ENCODE peak calls at places on chromosomes 5 and 9, in nine cellular contexts. B is breast epithelium, C is esophagus muscularis mucosa, X is GM23338, S is Panc1, N is sigmoid colon, D is H1, V is upper lobe of left lung, E is HL-60. K is an unnamed sample.

GRCh38 chr9:92887880-92888338 is 10.1 kb upstream of the ZNF484 start:
- DNase-seq in C (no peak), S (no peak), B (no peak), X (no peak), V (no peak), E (no peak), D (no peak), N (no peak), K (no peak)

GRCh38 chr9:133256057-133256461 is 18.9 kb downstream of the ABO start:
- DNase-seq in C (no peak), E (no peak), N (peak), D (no peak), S (no peak), V (peak), B (no peak), X (no peak), K (peak)

GRCh38 chr9:81596671-81597426 is 92.5 kb downstream of the TLE1 start:
- DNase-seq in C (no peak), N (no peak), B (no peak), V (no peak), S (no peak), D (no peak), E (no peak), X (peak), K (no peak)

GRCh38 chr9:79630521-79631403 is 59.0 kb downstream of the TLE4 start:
- DNase-seq in X (no peak), D (no peak), S (no peak), E (no peak), C (no peak), N (no peak), B (no peak), V (no peak), K (no peak)

GRCh38 chr9:120925535-120926396 is 830 bp downstream of the TRAF1 start:
- DNase-seq in V (no peak), B (no peak), C (no peak), D (no peak), E (peak), N (peak), X (no peak), S (peak), K (no peak)

GRCh38 chr5:149872351-149873040 is 72.1 kb downstream of the PDE6A start:
- DNase-seq in E (no peak), D (no peak), S (no peak), N (no peak), B (no peak), V (no peak), C (no peak), X (no peak), K (peak)

GRCh38 chr9:87875839-87876545 is 6.7 kb upstream of the SPATA31E1 start:
- DNase-seq in B (no peak), C (peak), D (no peak), S (no peak), E (no peak), N (no peak), V (no peak), X (no peak), K (no peak)

GRCh38 chr5:317086-317811 is 4.3 kb upstream of the AHRR start:
- DNase-seq in C (no peak), S (peak), E (peak), X (peak), D (peak), B (no peak), V (peak), N (no peak), K (no peak)

GRCh38 chr5:14242447-14242846 is 99.3 kb downstream of the TRIO start:
- DNase-seq in D (no peak), S (no peak), B (no peak), V (no peak), E (no peak), X (no peak), N (no peak), C (peak), K (no peak)

GRCh38 chr9:72597606-72598005 is 76.2 kb downstream of the TMC1 start:
- DNase-seq in C (no peak), X (no peak), B (no peak), N (no peak), D (no peak), V (no peak), E (no peak), S (no peak), K (no peak)

GRCh38 chr5:134525687-134526482 is 415 bp downstream of the JADE2 start:
- DNase-seq in E (peak), N (peak), D (no peak), C (no peak), V (peak), X (peak), B (peak), S (no peak), K (peak)

GRCh38 chr5:43152946-43153345 is 32.2 kb downstream of the ZNF131 start:
- DNase-seq in S (no peak), C (no peak), D (no peak), N (no peak), V (no peak), X (no peak), B (no peak), E (no peak), K (no peak)

GRCh38 chr5:7881816-7882215 is 12.9 kb downstream of the MTRR start:
- DNase-seq in E (no peak), D (no peak), C (no peak), N (no peak), V (no peak), X (no peak), B (no peak), S (no peak), K (no peak)

GRCh38 chr9:34712140-34712539 is 2.2 kb upstream of the CCL21 start:
- DNase-seq in D (no peak), E (no peak), X (no peak), V (no peak), N (no peak), B (no peak), C (no peak), S (no peak), K (no peak)

GRCh38 chr5:116858705-116859333 is 284.2 kb upstream of the SEMA6A start:
- DNase-seq in C (no peak), V (no peak), D (no peak), S (no peak), N (no peak), E (no peak), X (no peak), B (no peak), K (no peak)

GRCh38 chr9:72703574-72703973 is 182.2 kb downstream of the TMC1 start:
- DNase-seq in E (no peak), C (no peak), N (no peak), X (no peak), S (no peak), D (no peak), B (no peak), V (no peak), K (no peak)

GRCh38 chr9:76373173-76373771 is 21.0 kb downstream of the RFK start:
- DNase-seq in S (no peak), X (no peak), D (no peak), V (no peak), B (no peak), C (no peak), N (peak), E (no peak), K (no peak)

GRCh38 chr5:35828092-35828598 is 28.5 kb upstream of the IL7R start:
- DNase-seq in D (no peak), X (no peak), E (no peak), B (no peak), V (no peak), N (no peak), C (no peak), S (no peak), K (no peak)

GRCh38 chr9:38158628-38159027 is 89.6 kb upstream of the SHB start:
- DNase-seq in C (no peak), N (no peak), S (no peak), X (no peak), B (no peak), V (no peak), D (no peak), E (no peak), K (no peak)

GRCh38 chr5:147539053-147539452 is 29.2 kb upstream of the DPYSL3 start:
- DNase-seq in X (no peak), B (no peak), C (no peak), E (no peak), S (no peak), N (no peak), D (no peak), V (no peak), K (no peak)

GRCh38 chr9:78397045-78397843 is 100.3 kb downstream of the PSAT1 start:
- DNase-seq in E (no peak), N (no peak), B (no peak), V (no peak), X (peak), D (no peak), C (no peak), S (no peak), K (no peak)

GRCh38 chr5:39570418-39571027 is 145.7 kb upstream of the DAB2 start:
- DNase-seq in B (no peak), N (no peak), E (no peak), S (peak), C (no peak), X (peak), V (no peak), D (no peak), K (no peak)

GRCh38 chr5:109199294-109199693 is 210.5 kb downstream of the PJA2 start:
- DNase-seq in X (no peak), D (no peak), B (no peak), N (no peak), E (no peak), S (no peak), C (no peak), V (no peak), K (no peak)

GRCh38 chr9:131731237-131731995 is 8.5 kb downstream of the RAPGEF1 start:
- DNase-seq in S (no peak), C (no peak), V (no peak), D (no peak), B (no peak), E (no peak), N (no peak), X (no peak), K (no peak)

GRCh38 chr5:119582987-119583386 is 46.4 kb upstream of the FAM170A start:
- DNase-seq in B (no peak), C (no peak), X (peak), D (peak), N (no peak), S (no peak), V (no peak), E (no peak), K (no peak)

GRCh38 chr5:55920784-55921183 is 69.6 kb downstream of the IL31RA start:
- DNase-seq in C (peak), X (peak), B (no peak), N (no peak), E (no peak), S (no peak), D (no peak), V (no peak), K (no peak)

GRCh38 chr5:36724429-36725332 is 118.3 kb downstream of the SLC1A3 start:
- DNase-seq in C (no peak), B (no peak), V (no peak), S (no peak), X (peak), N (no peak), E (peak), D (no peak), K (no peak)

GRCh38 chr9:125524522-125524921 is 182.5 kb downstream of the MAPKAP1 start:
- DNase-seq in S (no peak), V (no peak), N (no peak), E (no peak), D (peak), B (no peak), X (peak), C (no peak), K (no peak)

GRCh38 chr5:76617229-76617628 is 6.0 kb downstream of the F2RL2 start:
- DNase-seq in B (no peak), E (no peak), X (no peak), N (no peak), V (no peak), S (no peak), D (no peak), C (no peak), K (no peak)

GRCh38 chr5:79974896-79975295 is 16.2 kb downstream of the MTX3 start:
- DNase-seq in B (no peak), X (no peak), V (no peak), E (no peak), S (no peak), C (no peak), D (no peak), N (no peak), K (no peak)

GRCh38 chr5:166699616-166700015 is 1591.8 kb upstream of the WWC1 start:
- DNase-seq in D (no peak), X (no peak), N (no peak), V (no peak), B (no peak), E (no peak), S (no peak), C (no peak), K (no peak)

DNA sequence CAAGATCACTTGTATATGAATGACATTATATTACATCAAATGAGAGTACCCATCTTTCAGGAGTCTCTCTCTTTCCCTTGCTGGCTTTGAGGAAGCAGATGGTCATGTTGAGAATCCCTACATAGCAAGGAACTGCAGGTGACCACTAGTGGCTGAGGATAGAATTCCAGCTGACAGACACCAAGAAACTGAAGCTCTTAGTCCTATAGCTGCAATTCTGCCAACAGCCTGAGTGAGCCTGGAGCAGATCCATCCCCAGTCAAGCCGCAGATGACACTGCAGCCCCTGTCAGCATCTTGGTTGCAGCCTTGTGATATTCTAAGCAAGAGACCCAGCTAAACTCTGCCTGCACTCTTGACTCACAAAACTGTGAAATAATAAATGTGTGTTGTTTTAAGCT is 531.5 kb downstream of the CSNK1G3 start:
- DNase-seq in E (no peak), V (no peak), X (peak), N (no peak), B (no peak), D (peak), S (no peak), C (no peak), K (no peak)
- TF ChIP-seq CTCF in E (no peak), V (no peak), X (peak), N (no peak), B (no peak), D (peak), S (peak), C (no peak), K (no peak)

DNA sequence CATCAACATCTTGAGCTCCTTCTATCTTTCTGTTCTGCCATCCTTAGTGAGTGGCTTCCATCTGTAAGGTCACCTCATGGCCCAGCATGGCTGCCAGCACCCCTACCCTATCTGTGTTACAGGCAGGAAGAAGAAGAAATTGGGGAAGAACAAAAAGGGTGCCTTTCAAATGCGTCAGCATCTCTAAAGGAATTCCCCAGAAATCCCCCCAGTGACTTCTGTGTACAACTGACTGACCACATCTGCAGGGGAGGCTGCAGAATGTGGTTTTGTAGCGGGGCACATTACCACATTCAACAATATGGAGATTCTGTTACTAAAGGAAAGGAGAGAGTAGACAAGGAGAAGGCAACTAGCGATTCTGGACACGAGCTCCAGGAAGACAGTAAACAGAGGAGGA is 40.1 kb downstream of the ALG2 start:
- DNase-seq in S (no peak), N (no peak), V (no peak), X (no peak), E (peak), D (no peak), C (no peak), B (no peak), K (no peak)
- TF ChIP-seq POLR2AphosphoS5 in S (no peak), N (no peak), V (no peak), X (no peak), E (no peak), D (no peak), C (no peak), B (no peak), K (no peak)

GRCh38 chr5:113195197-113195715 is 218.7 kb downstream of the DCP2 start:
- DNase-seq in B (no peak), V (no peak), X (no peak), S (no peak), D (no peak), C (no peak), E (no peak), N (no peak), K (no peak)

GRCh38 chr5:113193311-113193978 is 216.8 kb downstream of the DCP2 start:
- DNase-seq in E (no peak), C (no peak), N (no peak), S (no peak), V (no peak), X (no peak), B (no peak), D (no peak), K (no peak)

GRCh38 chr5:113195726-113196125 is 219.1 kb downstream of the DCP2 start:
- DNase-seq in D (no peak), S (no peak), E (no peak), N (no peak), B (no peak), V (no peak), C (no peak), X (no peak), K (no peak)

GRCh38 chr5:113192541-113192940 is 215.9 kb downstream of the DCP2 start:
- DNase-seq in E (no peak), S (no peak), C (no peak), N (no peak), B (no peak), X (no peak), V (no peak), D (no peak), K (no peak)

GRCh38 chr5:113194125-113194524 is 217.5 kb downstream of the DCP2 start:
- DNase-seq in S (no peak), N (no peak), V (no peak), C (no peak), X (no peak), E (no peak), B (no peak), D (no peak), K (no peak)
- TF ChIP-seq CTCF in S (no peak), N (no peak), V (no peak), C (no peak), X (no peak), E (no peak), B (no peak), D (no peak), K (no peak)

DNA sequence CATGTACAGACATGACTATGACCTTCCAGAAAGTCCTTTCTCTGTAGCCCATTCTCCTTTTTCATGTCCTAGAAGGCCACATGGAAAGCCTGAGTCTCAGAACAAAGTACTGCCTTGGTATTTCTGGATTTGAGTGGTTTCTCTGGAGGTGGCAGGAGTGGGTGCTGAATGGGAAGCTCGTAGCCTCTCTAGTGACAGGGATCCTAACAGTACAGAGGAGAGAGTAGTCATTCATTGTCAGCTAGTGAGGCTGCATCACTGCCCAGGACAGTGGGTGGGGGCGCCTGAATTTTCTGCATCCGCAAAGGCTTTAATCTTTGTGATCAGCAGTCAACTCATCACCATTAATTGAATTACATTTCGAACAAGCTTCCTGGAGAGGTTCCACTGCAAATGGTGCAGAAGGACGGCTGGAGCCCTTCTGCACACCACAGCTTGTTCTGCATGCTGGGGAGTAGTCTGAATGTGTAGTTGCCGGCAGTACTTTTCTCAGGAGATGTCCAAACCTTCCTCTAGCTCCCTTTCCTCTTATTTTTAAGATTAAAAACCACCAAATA is 77.5 kb downstream of the HSPA4 start:
- DNase-seq in V (no peak), B (peak), N (no peak), C (no peak), E (no peak), X (no peak), D (no peak), S (no peak), K (no peak)
- TF ChIP-seq POLR2AphosphoS5 in V (no peak), B (no peak), N (no peak), C (no peak), E (no peak), X (no peak), D (no peak), S (no peak), K (no peak)

GRCh38 chr9:74007833-74008232 is 489.3 kb upstream of the RORB start:
- DNase-seq in N (no peak), E (no peak), X (no peak), C (no peak), S (no peak), V (no peak), B (no peak), D (no peak), K (no peak)

GRCh38 chr9:74001382-74001781 is 495.8 kb upstream of the RORB start:
- DNase-seq in D (no peak), X (no peak), N (no peak), C (no peak), V (no peak), S (no peak), B (no peak), E (no peak), K (no peak)

DNA sequence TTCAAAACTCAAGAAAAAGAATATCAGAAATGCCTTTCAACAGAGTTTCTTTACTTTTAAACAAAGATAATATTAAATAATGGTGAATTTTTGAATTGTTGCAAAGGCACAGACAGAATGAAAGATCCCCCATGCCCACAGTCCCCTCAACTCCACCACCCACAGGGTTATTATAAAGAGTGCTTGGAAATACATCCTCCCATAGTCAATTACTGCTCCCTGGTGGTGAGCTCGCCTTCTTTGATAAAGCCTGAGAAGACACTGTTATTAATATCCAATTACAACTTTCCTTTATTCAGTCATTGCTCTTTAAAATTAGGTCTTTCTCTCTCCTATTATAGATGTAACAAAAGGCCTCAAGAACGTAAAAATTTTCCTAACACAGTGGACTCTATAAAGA is 490.2 kb upstream of the RORB start:
- DNase-seq in X (no peak), E (no peak), N (no peak), D (no peak), V (no peak), C (no peak), S (no peak), B (no peak), K (no peak)
- TF ChIP-seq CTCF in X (peak), E (no peak), N (no peak), D (peak), V (no peak), C (no peak), S (no peak), B (no peak), K (no peak)